ENCODE peak calls at places on chromosomes 2 and 18, in five cellular contexts. One of them, this sample, is unnamed.

GRCh38 chr18:35024965-35025364 is 16.2 kb upstream of the MAPRE2 start:
- DNase-seq in PC-3: peak; percentile 8
- DNase-seq in lung: peak; percentile 87
- DNase-seq in A172: no peak
- DNase-seq in fibroblast of pulmonary artery: peak; percentile 91
- DNase-seq in this sample: no peak

GRCh38 chr18:69008538-69008937 is 210.7 kb downstream of the CCDC102B start:
- DNase-seq in PC-3: no peak
- DNase-seq in lung: no peak
- DNase-seq in A172: no peak
- DNase-seq in fibroblast of pulmonary artery: no peak
- DNase-seq in this sample: no peak

GRCh38 chr2:128413718-128414341 is 95.2 kb upstream of the HS6ST1 start:
- DNase-seq in lung: peak; percentile 10
- DNase-seq in A172: no peak
- DNase-seq in fibroblast of pulmonary artery: no peak
- DNase-seq in PC-3: no peak
- DNase-seq in this sample: peak; percentile 93

GRCh38 chr2:39419282-39420223 is 17.5 kb downstream of the MAP4K3 start:
- DNase-seq in fibroblast of pulmonary artery: no peak
- DNase-seq in A172: no peak
- DNase-seq in PC-3: no peak
- DNase-seq in lung: no peak
- DNase-seq in this sample: no peak

GRCh38 chr2:231917280-231918088 is 8.7 kb downstream of the NPPC start:
- DNase-seq in lung: no peak
- DNase-seq in A172: peak; percentile 38
- DNase-seq in PC-3: no peak
- DNase-seq in fibroblast of pulmonary artery: no peak
- DNase-seq in this sample: no peak

GRCh38 chr2:152436148-152436547 is 101.2 kb downstream of the FMNL2 start:
- DNase-seq in PC-3: no peak
- DNase-seq in fibroblast of pulmonary artery: no peak
- DNase-seq in lung: no peak
- DNase-seq in A172: no peak
- DNase-seq in this sample: no peak

GRCh38 chr2:176421291-176422050 is 152.2 kb downstream of the MTX2 start:
- DNase-seq in lung: no peak
- DNase-seq in PC-3: no peak
- DNase-seq in fibroblast of pulmonary artery: no peak
- DNase-seq in A172: peak; percentile 45
- DNase-seq in this sample: peak; percentile 58

GRCh38 chr2:239114616-239115265 is 266.9 kb downstream of the TWIST2 start:
- DNase-seq in PC-3: no peak
- DNase-seq in A172: no peak
- DNase-seq in fibroblast of pulmonary artery: peak; percentile 33
- DNase-seq in lung: no peak
- DNase-seq in this sample: no peak

GRCh38 chr2:152513681-152514080 is 178.7 kb downstream of the FMNL2 start:
- DNase-seq in lung: no peak
- DNase-seq in A172: peak; percentile 83
- DNase-seq in fibroblast of pulmonary artery: peak; percentile 64
- DNase-seq in PC-3: peak; percentile 93
- DNase-seq in this sample: no peak

GRCh38 chr18:36672437-36673344 is 156.1 kb downstream of the TPGS2 start:
- DNase-seq in A172: peak; percentile 21
- DNase-seq in lung: peak; percentile 42
- DNase-seq in PC-3: peak; percentile 25
- DNase-seq in fibroblast of pulmonary artery: peak; percentile 72
- DNase-seq in this sample: peak; percentile 74